ENCODE peak calls at places on chromosomes 12 and 14, in nine cellular contexts. T is PC-9, N is endodermal cell, C is HepG2, L is testis, V is lung, Z is HCT116, S is MM.1S, M is dorsolateral prefrontal cortex. F is an unnamed sample.

GRCh38 chr12:123822804-123823203 is 60.7 kb downstream of the DNAH10 start:
- DNase-seq in T (no peak), N (no peak), C (peak), L (no peak), V (no peak), Z (no peak), S (no peak), M (no peak), F (no peak)

GRCh38 chr12:92506460-92506859 is 196.3 kb upstream of the PLEKHG7 start:
- DNase-seq in T (no peak), N (no peak), C (no peak), L (no peak), V (no peak), Z (no peak), S (no peak), M (no peak), F (peak)

GRCh38 chr12:19646599-19646998 is 207.3 kb downstream of the AEBP2 start:
- DNase-seq in T (no peak), N (no peak), C (no peak), L (no peak), V (no peak), Z (no peak), S (no peak), M (no peak), F (no peak)

GRCh38 chr12:6771091-6771495 is 1.2 kb upstream of the LAG3 start:
- DNase-seq in T (no peak), N (no peak), C (no peak), L (peak), V (no peak), Z (no peak), S (no peak), M (no peak), F (no peak)

GRCh38 chr12:100953677-100954076 is 159.1 kb downstream of the ANO4 start:
- DNase-seq in T (no peak), N (peak), C (no peak), L (no peak), V (no peak), Z (no peak), S (no peak), M (no peak), F (no peak)

GRCh38 chr14:88562831-88563686 is at the start of gene ZC3H14:
- DNase-seq in T (peak), N (peak), C (peak), L (peak), V (peak), Z (peak), S (peak), M (peak), F (peak)

GRCh38 chr12:92442782-92443181 is 260.0 kb upstream of the PLEKHG7 start:
- DNase-seq in T (no peak), N (no peak), C (no peak), L (no peak), V (no peak), Z (no peak), S (no peak), M (no peak), F (peak)

GRCh38 chr14:90697577-90698206 is 118.5 kb downstream of the TTC7B start:
- DNase-seq in T (peak), N (peak), C (peak), L (peak), V (peak), Z (peak), S (peak), M (peak), F (peak)

GRCh38 chr14:93114713-93115068 is 1.0 kb downstream of the ITPK1 start:
- DNase-seq in T (no peak), N (peak), C (no peak), L (no peak), V (no peak), Z (no peak), S (no peak), M (no peak), F (no peak)

GRCh38 chr14:88934231-88934898 is 109.9 kb downstream of the TTC8 start:
- DNase-seq in T (no peak), N (no peak), C (no peak), L (no peak), V (no peak), Z (no peak), S (no peak), M (no peak), F (no peak)

DNA sequence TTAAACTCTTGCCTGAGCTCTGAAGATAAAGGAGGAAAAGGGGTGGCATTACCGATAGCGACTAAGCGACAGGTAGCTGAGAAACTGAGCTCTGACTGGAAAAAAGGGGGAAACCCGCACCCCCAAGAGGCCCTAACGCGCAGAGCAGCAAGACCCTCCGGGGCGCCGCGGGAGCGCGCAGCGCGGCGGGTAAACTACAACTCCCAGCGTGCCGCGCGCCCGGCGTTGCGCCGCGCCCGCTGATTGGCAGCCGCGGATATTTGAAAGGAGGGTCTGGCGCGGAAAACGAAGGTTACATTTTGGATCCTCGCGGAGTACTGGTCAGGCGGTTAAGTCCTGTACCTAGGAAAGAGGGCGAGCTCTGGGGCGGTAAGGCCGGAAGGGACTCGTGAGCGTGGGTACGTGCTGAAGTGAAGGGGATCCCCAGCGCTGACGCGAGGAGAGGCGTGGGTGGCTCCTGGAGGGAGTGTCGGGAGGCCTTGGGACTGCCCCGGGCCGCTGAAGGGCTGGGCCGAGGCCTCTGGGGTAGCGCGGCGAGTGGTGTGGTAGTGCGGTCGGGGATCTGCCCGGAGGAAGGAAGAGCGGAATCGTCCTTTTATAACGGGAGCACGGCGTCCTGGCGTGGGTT is at the start of gene ESPL1:
- DNase-seq in T (peak), N (peak), C (peak), L (peak), V (peak), Z (peak), S (peak), M (peak), F (peak)
- TF ChIP-seq CTCF in T (no peak), N (peak), C (peak), L (peak), V (peak), Z (peak), S (peak), M (peak), F (peak)

GRCh38 chr14:74326369-74327152 is 21.7 kb upstream of the VRTN start:
- DNase-seq in T (no peak), N (peak), C (peak), L (no peak), V (no peak), Z (no peak), S (no peak), M (no peak), F (no peak)
- H3K27ac ChIP-seq in T (no peak), N (peak), C (no peak), L (no peak), V (no peak), Z (no peak), S (no peak), M (no peak), F (no peak)

DNA sequence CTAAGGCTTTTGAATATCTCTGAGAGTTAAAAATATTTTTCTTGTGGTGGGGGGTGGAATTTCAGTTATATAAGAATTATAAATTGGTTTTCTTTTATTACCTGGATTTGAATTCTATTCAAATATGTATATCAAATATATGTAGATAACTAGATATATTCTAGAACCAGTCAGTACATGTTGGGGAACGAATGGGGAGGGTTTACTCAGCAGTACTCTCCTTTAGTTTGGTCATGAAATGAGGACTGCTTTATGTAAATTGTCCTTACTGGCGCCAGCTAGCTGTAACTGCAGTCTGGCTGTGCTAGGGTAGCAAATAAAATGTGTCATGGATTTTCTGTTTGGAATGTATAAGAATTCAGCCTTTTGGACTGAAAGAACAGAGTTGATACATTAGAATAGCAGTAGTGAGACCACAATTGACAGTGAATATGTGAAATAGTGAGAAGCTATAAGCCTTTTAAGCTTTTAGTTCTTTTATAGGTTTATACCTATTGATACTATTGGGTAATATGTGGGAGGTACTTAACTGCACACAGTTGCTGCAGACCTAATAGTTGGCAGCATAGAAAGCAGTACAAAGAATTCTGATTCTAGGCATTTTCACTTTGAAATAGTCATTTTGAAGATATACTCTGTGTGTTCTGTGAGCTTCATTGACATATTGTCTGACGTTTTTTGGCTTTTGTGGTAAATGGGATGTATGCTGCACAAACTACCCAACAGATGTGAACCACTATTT is 29.0 kb downstream of the ATF7IP start:
- DNase-seq in T (no peak), N (no peak), C (peak), L (no peak), V (no peak), Z (peak), S (peak), M (no peak), F (peak)
- TF ChIP-seq CTCF in T (no peak), N (peak), C (no peak), L (no peak), V (no peak), Z (no peak), S (peak), M (peak), F (no peak)

GRCh38 chr12:4810219-4810671 is 90.0 kb downstream of the GALNT8 start:
- DNase-seq in T (no peak), N (no peak), C (no peak), L (no peak), V (no peak), Z (no peak), S (no peak), M (no peak), F (no peak)

GRCh38 chr12:4809449-4810218 is 89.4 kb downstream of the GALNT8 start:
- DNase-seq in T (no peak), N (peak), C (no peak), L (no peak), V (no peak), Z (no peak), S (no peak), M (no peak), F (no peak)

GRCh38 chr12:4814485-4814884 is 94.3 kb downstream of the GALNT8 start:
- DNase-seq in T (no peak), N (no peak), C (no peak), L (no peak), V (no peak), Z (no peak), S (no peak), M (no peak), F (no peak)

GRCh38 chr12:4813741-4814140 is 93.5 kb downstream of the GALNT8 start:
- DNase-seq in T (no peak), N (no peak), C (no peak), L (no peak), V (no peak), Z (no peak), S (no peak), M (no peak), F (no peak)

DNA sequence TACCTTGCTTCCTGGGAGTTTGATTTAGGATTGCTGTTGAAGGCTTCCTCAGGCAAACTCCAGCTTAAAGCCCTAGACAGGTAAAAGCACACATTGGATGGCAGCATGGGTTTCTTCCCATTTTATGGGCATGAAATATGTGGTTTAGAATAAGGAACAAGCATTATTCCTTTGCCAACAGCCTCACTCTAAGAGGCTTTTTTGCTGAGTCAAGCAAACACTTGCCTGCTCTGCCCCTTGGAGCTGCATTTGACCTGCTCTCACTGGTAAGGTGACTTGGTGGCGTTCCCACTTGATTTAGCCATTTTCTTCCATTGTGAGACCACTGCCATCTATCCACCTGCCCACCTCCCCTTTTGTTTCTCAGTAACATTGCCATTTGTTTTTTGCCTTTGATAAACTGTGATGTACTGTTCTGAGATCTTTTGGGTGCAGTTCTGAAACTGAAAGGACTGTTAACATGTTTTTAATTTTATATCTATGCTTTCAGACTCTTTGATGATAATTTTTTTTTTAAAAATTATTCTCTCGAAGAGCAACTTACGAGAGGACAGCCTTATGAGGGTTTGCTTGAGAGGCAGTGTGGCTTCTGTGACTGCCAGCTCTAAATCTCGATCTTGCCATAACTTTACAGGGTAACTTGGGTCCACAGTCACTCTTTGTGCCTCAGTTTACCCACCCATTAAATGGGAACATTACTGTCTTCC is 92.6 kb downstream of the GALNT8 start:
- DNase-seq in T (no peak), N (no peak), C (no peak), L (no peak), V (no peak), Z (no peak), S (no peak), M (no peak), F (no peak)
- H3K27ac ChIP-seq in T (no peak), N (no peak), C (no peak), L (no peak), V (no peak), Z (no peak), S (no peak), M (peak), F (no peak)